ENCODE peak calls at places on chromosome 4, in seven cellular contexts. One of them, this sample, is unnamed.

GRCh38 chr4:185269286-185269685 is 59.9 kb downstream of the SNX25 start:
- DNase-seq in IMR-90: no peak
- DNase-seq in trophoblast cell: no peak
- DNase-seq in mesendoderm: no peak
- DNase-seq in mesenchymal stem cell: no peak
- DNase-seq in H9: no peak
- DNase-seq in H1: no peak
- DNase-seq in this sample: no peak

GRCh38 chr4:181524455-181524854 is 718.7 kb upstream of the TENM3 start:
- DNase-seq in IMR-90: no peak
- DNase-seq in trophoblast cell: no peak
- DNase-seq in H9: no peak
- DNase-seq in H1: no peak
- DNase-seq in mesendoderm: no peak
- DNase-seq in mesenchymal stem cell: no peak
- DNase-seq in this sample: no peak

GRCh38 chr4:100742045-100742444 is 224.2 kb upstream of the EMCN start:
- DNase-seq in mesendoderm: peak
- DNase-seq in trophoblast cell: no peak
- DNase-seq in IMR-90: peak
- DNase-seq in mesenchymal stem cell: peak
- DNase-seq in H9: no peak
- DNase-seq in H1: no peak
- DNase-seq in this sample: no peak

GRCh38 chr4:109946120-109946519 is 33.4 kb downstream of the EGF start:
- DNase-seq in mesenchymal stem cell: no peak
- DNase-seq in mesendoderm: no peak
- DNase-seq in trophoblast cell: no peak
- DNase-seq in IMR-90: no peak
- DNase-seq in H9: no peak
- DNase-seq in H1: no peak
- DNase-seq in this sample: no peak

GRCh38 chr4:53962516-53963225 is 101.7 kb downstream of the CHIC2 start:
- DNase-seq in mesenchymal stem cell: peak
- DNase-seq in IMR-90: peak
- DNase-seq in H9: no peak
- DNase-seq in mesendoderm: peak
- DNase-seq in H1: no peak
- DNase-seq in trophoblast cell: no peak
- DNase-seq in this sample: peak

GRCh38 chr4:138522366-138522765 is 280.2 kb upstream of the SLC7A11 start:
- DNase-seq in mesendoderm: peak
- DNase-seq in mesenchymal stem cell: peak
- DNase-seq in trophoblast cell: no peak
- DNase-seq in IMR-90: peak
- DNase-seq in H9: peak
- DNase-seq in H1: no peak
- DNase-seq in this sample: no peak

GRCh38 chr4:143625632-143626031 is 74.8 kb downstream of the FREM3 start:
- DNase-seq in IMR-90: no peak
- DNase-seq in mesendoderm: no peak
- DNase-seq in mesenchymal stem cell: no peak
- DNase-seq in H9: no peak
- DNase-seq in H1: no peak
- DNase-seq in trophoblast cell: no peak
- DNase-seq in this sample: no peak

GRCh38 chr4:30295652-30296051 is 424.5 kb upstream of the PCDH7 start:
- DNase-seq in trophoblast cell: no peak
- DNase-seq in H1: no peak
- DNase-seq in IMR-90: no peak
- DNase-seq in mesenchymal stem cell: no peak
- DNase-seq in mesendoderm: peak
- DNase-seq in H9: peak
- DNase-seq in this sample: no peak

GRCh38 chr4:101954975-101955678 is 164.6 kb downstream of the BANK1 start:
- DNase-seq in H9: no peak
- DNase-seq in IMR-90: no peak
- DNase-seq in mesendoderm: no peak
- DNase-seq in H1: no peak
- DNase-seq in mesenchymal stem cell: no peak
- DNase-seq in trophoblast cell: no peak
- DNase-seq in this sample: no peak

GRCh38 chr4:21097026-21097425 is 396.8 kb downstream of the PACRGL start:
- DNase-seq in mesenchymal stem cell: no peak
- DNase-seq in H1: no peak
- DNase-seq in trophoblast cell: no peak
- DNase-seq in mesendoderm: no peak
- DNase-seq in IMR-90: no peak
- DNase-seq in H9: no peak
- DNase-seq in this sample: no peak

GRCh38 chr4:21102667-21103066 is 402.4 kb downstream of the PACRGL start:
- DNase-seq in mesendoderm: no peak
- DNase-seq in H1: no peak
- DNase-seq in H9: no peak
- DNase-seq in trophoblast cell: no peak
- DNase-seq in IMR-90: no peak
- DNase-seq in mesenchymal stem cell: no peak
- DNase-seq in this sample: no peak

DNA sequence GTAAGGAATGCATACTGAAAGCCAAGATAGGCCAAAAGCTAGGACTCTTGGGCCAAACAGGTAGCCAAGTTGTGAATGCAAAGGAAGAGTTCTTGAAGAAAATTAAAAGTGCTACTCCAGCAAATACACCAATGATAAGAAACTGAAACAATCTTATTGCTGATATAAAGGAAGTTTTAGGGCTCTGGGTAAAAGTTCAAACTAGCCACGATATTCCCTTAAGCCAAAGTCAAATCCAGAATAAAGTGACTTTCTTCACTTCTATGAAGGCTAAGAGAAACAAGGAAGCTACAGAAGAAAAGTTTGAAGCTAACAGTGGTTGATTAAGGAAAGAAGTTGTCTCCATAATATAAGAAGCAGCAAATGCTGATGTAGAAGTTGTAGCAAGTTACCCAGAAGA is 397.6 kb downstream of the PACRGL start:
- DNase-seq in trophoblast cell: no peak
- DNase-seq in mesendoderm: no peak
- DNase-seq in H1: no peak
- DNase-seq in H9: no peak
- DNase-seq in mesenchymal stem cell: no peak
- DNase-seq in IMR-90: no peak
- DNase-seq in this sample: no peak
- H2BK5ac ChIP-seq in trophoblast cell: no peak
- H2BK5ac ChIP-seq in mesendoderm: no peak
- H2BK5ac ChIP-seq in H1: no peak
- H2BK5ac ChIP-seq in H9: no peak
- H2BK5ac ChIP-seq in mesenchymal stem cell: no peak
- H2BK5ac ChIP-seq in IMR-90: no peak
- H2BK5ac ChIP-seq in this sample: no peak

GRCh38 chr4:99202094-99202493 is 17.0 kb downstream of the ADH6 start:
- DNase-seq in mesendoderm: no peak
- DNase-seq in mesenchymal stem cell: no peak
- DNase-seq in IMR-90: no peak
- DNase-seq in H1: no peak
- DNase-seq in H9: no peak
- DNase-seq in trophoblast cell: no peak
- DNase-seq in this sample: no peak
- H2BK5ac ChIP-seq in mesendoderm: no peak
- H2BK5ac ChIP-seq in mesenchymal stem cell: no peak
- H2BK5ac ChIP-seq in IMR-90: peak
- H2BK5ac ChIP-seq in H1: no peak
- H2BK5ac ChIP-seq in H9: no peak
- H2BK5ac ChIP-seq in trophoblast cell: no peak
- H2BK5ac ChIP-seq in this sample: no peak

GRCh38 chr4:95178938-95179337 is 369.8 kb downstream of the UNC5C start:
- DNase-seq in H9: no peak
- DNase-seq in trophoblast cell: no peak
- DNase-seq in mesendoderm: no peak
- DNase-seq in H1: no peak
- DNase-seq in mesenchymal stem cell: no peak
- DNase-seq in IMR-90: no peak
- DNase-seq in this sample: no peak
- H2BK5ac ChIP-seq in H9: no peak
- H2BK5ac ChIP-seq in trophoblast cell: no peak
- H2BK5ac ChIP-seq in mesendoderm: no peak
- H2BK5ac ChIP-seq in H1: no peak
- H2BK5ac ChIP-seq in mesenchymal stem cell: no peak
- H2BK5ac ChIP-seq in IMR-90: no peak
- H2BK5ac ChIP-seq in this sample: no peak

GRCh38 chr4:92012899-92013867 is 290.6 kb upstream of the GRID2 start:
- DNase-seq in H9: peak
- DNase-seq in trophoblast cell: no peak
- DNase-seq in H1: peak
- DNase-seq in IMR-90: no peak
- DNase-seq in mesenchymal stem cell: no peak
- DNase-seq in mesendoderm: peak
- DNase-seq in this sample: no peak
- H2BK5ac ChIP-seq in H9: no peak
- H2BK5ac ChIP-seq in trophoblast cell: no peak
- H2BK5ac ChIP-seq in H1: no peak
- H2BK5ac ChIP-seq in IMR-90: no peak
- H2BK5ac ChIP-seq in mesenchymal stem cell: no peak
- H2BK5ac ChIP-seq in mesendoderm: no peak
- H2BK5ac ChIP-seq in this sample: no peak

GRCh38 chr4:184062769-184063168 is 154.9 kb downstream of the ENPP6 start:
- DNase-seq in H1: no peak
- DNase-seq in H9: no peak
- DNase-seq in mesenchymal stem cell: no peak
- DNase-seq in trophoblast cell: no peak
- DNase-seq in mesendoderm: no peak
- DNase-seq in IMR-90: no peak
- DNase-seq in this sample: no peak
- H2BK5ac ChIP-seq in H1: no peak
- H2BK5ac ChIP-seq in H9: no peak
- H2BK5ac ChIP-seq in mesenchymal stem cell: no peak
- H2BK5ac ChIP-seq in trophoblast cell: no peak
- H2BK5ac ChIP-seq in mesendoderm: no peak
- H2BK5ac ChIP-seq in IMR-90: no peak
- H2BK5ac ChIP-seq in this sample: no peak

GRCh38 chr4:128135391-128135790 is 74.3 kb downstream of the LARP1B start:
- DNase-seq in H9: no peak
- DNase-seq in H1: no peak
- DNase-seq in trophoblast cell: no peak
- DNase-seq in mesendoderm: no peak
- DNase-seq in mesenchymal stem cell: no peak
- DNase-seq in IMR-90: no peak
- DNase-seq in this sample: no peak

GRCh38 chr4:128134925-128135324 is 73.8 kb downstream of the LARP1B start:
- DNase-seq in mesendoderm: no peak
- DNase-seq in H9: no peak
- DNase-seq in H1: no peak
- DNase-seq in trophoblast cell: no peak
- DNase-seq in IMR-90: no peak
- DNase-seq in mesenchymal stem cell: no peak
- DNase-seq in this sample: no peak

DNA sequence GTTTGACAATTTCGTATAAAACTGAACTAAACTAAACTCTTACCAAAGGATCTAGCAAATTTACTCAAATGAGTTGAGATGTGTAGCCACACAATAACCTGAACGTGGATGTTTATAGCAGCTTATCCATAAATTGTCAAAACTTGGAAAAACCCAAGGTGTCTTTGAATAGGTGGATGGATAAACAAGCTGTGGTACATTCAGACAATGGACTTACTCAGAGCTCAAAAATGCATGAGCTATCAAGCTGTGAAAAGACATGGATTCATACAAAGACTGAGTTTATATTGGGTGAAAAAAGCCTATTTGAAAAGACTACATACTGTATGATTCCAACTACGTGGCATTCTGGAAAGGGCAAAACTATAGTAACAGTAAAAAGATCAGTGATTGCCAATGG is 69.5 kb downstream of the LARP1B start:
- DNase-seq in IMR-90: no peak
- DNase-seq in H1: no peak
- DNase-seq in mesenchymal stem cell: no peak
- DNase-seq in mesendoderm: no peak
- DNase-seq in trophoblast cell: no peak
- DNase-seq in H9: no peak
- DNase-seq in this sample: no peak
- H2BK5ac ChIP-seq in IMR-90: no peak
- H2BK5ac ChIP-seq in H1: no peak
- H2BK5ac ChIP-seq in mesenchymal stem cell: no peak
- H2BK5ac ChIP-seq in mesendoderm: no peak
- H2BK5ac ChIP-seq in trophoblast cell: no peak
- H2BK5ac ChIP-seq in H9: no peak
- H2BK5ac ChIP-seq in this sample: no peak

GRCh38 chr4:2733001-2733843 is 22.9 kb downstream of the TNIP2 start:
- DNase-seq in trophoblast cell: no peak
- DNase-seq in H9: no peak
- DNase-seq in mesenchymal stem cell: no peak
- DNase-seq in H1: no peak
- DNase-seq in IMR-90: no peak
- DNase-seq in mesendoderm: no peak
- DNase-seq in this sample: no peak

GRCh38 chr4:2735869-2736268 is 20.3 kb downstream of the TNIP2 start:
- DNase-seq in IMR-90: no peak
- DNase-seq in mesendoderm: no peak
- DNase-seq in mesenchymal stem cell: no peak
- DNase-seq in H9: no peak
- DNase-seq in trophoblast cell: no peak
- DNase-seq in H1: no peak
- DNase-seq in this sample: no peak

GRCh38 chr4:2732526-2732925 is 23.6 kb downstream of the TNIP2 start:
- DNase-seq in H1: no peak
- DNase-seq in mesendoderm: no peak
- DNase-seq in trophoblast cell: no peak
- DNase-seq in H9: no peak
- DNase-seq in mesenchymal stem cell: no peak
- DNase-seq in IMR-90: no peak
- DNase-seq in this sample: no peak

GRCh38 chr4:2733844-2734574 is 22.1 kb downstream of the TNIP2 start:
- DNase-seq in H1: no peak
- DNase-seq in mesendoderm: no peak
- DNase-seq in mesenchymal stem cell: no peak
- DNase-seq in IMR-90: no peak
- DNase-seq in trophoblast cell: no peak
- DNase-seq in H9: no peak
- DNase-seq in this sample: no peak

GRCh38 chr4:2734618-2735017 is 21.5 kb downstream of the TNIP2 start:
- DNase-seq in trophoblast cell: no peak
- DNase-seq in H1: no peak
- DNase-seq in mesenchymal stem cell: no peak
- DNase-seq in IMR-90: no peak
- DNase-seq in mesendoderm: no peak
- DNase-seq in H9: no peak
- DNase-seq in this sample: no peak
- H2BK5ac ChIP-seq in trophoblast cell: no peak
- H2BK5ac ChIP-seq in H1: no peak
- H2BK5ac ChIP-seq in mesenchymal stem cell: no peak
- H2BK5ac ChIP-seq in IMR-90: no peak
- H2BK5ac ChIP-seq in mesendoderm: no peak
- H2BK5ac ChIP-seq in H9: no peak
- H2BK5ac ChIP-seq in this sample: no peak

DNA sequence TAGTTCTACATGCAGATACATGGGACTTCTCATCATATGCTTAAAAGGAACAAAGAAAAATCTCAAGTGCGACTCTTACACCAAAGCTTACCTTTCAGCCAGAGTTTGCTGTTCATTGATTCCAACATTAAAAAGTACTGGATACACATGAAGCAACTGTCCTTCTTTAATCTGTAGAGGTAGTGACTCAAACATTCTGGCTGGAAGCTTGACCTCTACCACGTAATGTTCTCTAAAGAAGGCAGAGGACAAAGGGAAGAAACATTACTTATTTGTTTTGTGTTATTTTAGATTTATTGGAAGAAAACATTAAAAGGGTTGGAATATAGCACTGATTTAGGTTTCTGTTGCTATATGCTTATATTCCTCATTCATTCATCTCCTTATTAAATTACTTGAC is 476.1 kb downstream of the IL15 start:
- DNase-seq in mesenchymal stem cell: no peak
- DNase-seq in mesendoderm: no peak
- DNase-seq in trophoblast cell: no peak
- DNase-seq in H1: no peak
- DNase-seq in H9: no peak
- DNase-seq in IMR-90: peak
- DNase-seq in this sample: no peak
- H2BK5ac ChIP-seq in mesenchymal stem cell: no peak
- H2BK5ac ChIP-seq in mesendoderm: no peak
- H2BK5ac ChIP-seq in trophoblast cell: no peak
- H2BK5ac ChIP-seq in H1: no peak
- H2BK5ac ChIP-seq in H9: no peak
- H2BK5ac ChIP-seq in IMR-90: no peak
- H2BK5ac ChIP-seq in this sample: no peak

This sample was measured in neuronal stem cell.